ENCODE peak calls at places on chromosomes 2 and 18, in five cellular contexts. One of them, this sample, is unnamed.

GRCh38 chr18:25223899-25224607 is 127.9 kb downstream of the ZNF521 start:
- DNase-seq in A549: no peak
- DNase-seq in BJ: no peak
- DNase-seq in ovary: no peak
- DNase-seq in activated gamma-delta T cell treated with Interleukin-2 at 50 U/mL for 16 hours: no peak
- DNase-seq in this sample: no peak

GRCh38 chr2:235055891-235056516 is 104.2 kb downstream of the SH3BP4 start:
- DNase-seq in ovary: no peak
- DNase-seq in BJ: no peak
- DNase-seq in activated gamma-delta T cell treated with Interleukin-2 at 50 U/mL for 16 hours: no peak
- DNase-seq in A549: peak
- DNase-seq in this sample: no peak

GRCh38 chr2:189628817-189629552 is 32.3 kb upstream of the ASNSD1 start:
- DNase-seq in activated gamma-delta T cell treated with Interleukin-2 at 50 U/mL for 16 hours: no peak
- DNase-seq in ovary: no peak
- DNase-seq in A549: no peak
- DNase-seq in BJ: no peak
- DNase-seq in this sample: no peak

GRCh38 chr2:98911376-98912154 is 24.5 kb downstream of the CRACDL start:
- DNase-seq in activated gamma-delta T cell treated with Interleukin-2 at 50 U/mL for 16 hours: no peak
- DNase-seq in A549: no peak
- DNase-seq in BJ: no peak
- DNase-seq in ovary: no peak
- DNase-seq in this sample: no peak

GRCh38 chr2:207042841-207043240 is 103.5 kb downstream of the CPO start:
- DNase-seq in activated gamma-delta T cell treated with Interleukin-2 at 50 U/mL for 16 hours: no peak
- DNase-seq in ovary: no peak
- DNase-seq in BJ: no peak
- DNase-seq in A549: no peak
- DNase-seq in this sample: no peak

GRCh38 chr2:129904532-129905446 is 74.7 kb upstream of the RAB6C start:
- DNase-seq in A549: no peak
- DNase-seq in ovary: no peak
- DNase-seq in BJ: no peak
- DNase-seq in activated gamma-delta T cell treated with Interleukin-2 at 50 U/mL for 16 hours: no peak
- DNase-seq in this sample: no peak

GRCh38 chr18:45851196-45851925 is 25.9 kb downstream of the SIGLEC15 start:
- DNase-seq in A549: no peak
- DNase-seq in BJ: no peak
- DNase-seq in ovary: no peak
- DNase-seq in activated gamma-delta T cell treated with Interleukin-2 at 50 U/mL for 16 hours: no peak
- DNase-seq in this sample: no peak

GRCh38 chr2:130798472-130799221 is 38.1 kb upstream of the ARHGEF4 start:
- DNase-seq in BJ: no peak
- DNase-seq in ovary: peak
- DNase-seq in A549: no peak
- DNase-seq in activated gamma-delta T cell treated with Interleukin-2 at 50 U/mL for 16 hours: no peak
- DNase-seq in this sample: no peak

GRCh38 chr2:3447789-3448317 is 68.4 kb downstream of the TRAPPC12 start:
- DNase-seq in activated gamma-delta T cell treated with Interleukin-2 at 50 U/mL for 16 hours: no peak
- DNase-seq in ovary: no peak
- DNase-seq in BJ: no peak
- DNase-seq in A549: no peak
- DNase-seq in this sample: no peak

GRCh38 chr2:35081001-35081628 is 1274.5 kb upstream of the CRIM1 start:
- DNase-seq in BJ: no peak
- DNase-seq in ovary: no peak
- DNase-seq in activated gamma-delta T cell treated with Interleukin-2 at 50 U/mL for 16 hours: no peak
- DNase-seq in A549: peak
- DNase-seq in this sample: no peak

GRCh38 chr2:96945011-96945410 is 41.4 kb downstream of the FAM178B start:
- DNase-seq in ovary: no peak
- DNase-seq in activated gamma-delta T cell treated with Interleukin-2 at 50 U/mL for 16 hours: no peak
- DNase-seq in BJ: no peak
- DNase-seq in A549: no peak
- DNase-seq in this sample: no peak

GRCh38 chr18:8045160-8045885 is 478.2 kb downstream of the PTPRM start:
- DNase-seq in BJ: no peak
- DNase-seq in A549: no peak
- DNase-seq in ovary: no peak
- DNase-seq in activated gamma-delta T cell treated with Interleukin-2 at 50 U/mL for 16 hours: no peak
- DNase-seq in this sample: no peak

GRCh38 chr2:145789636-145790035 is 1269.7 kb upstream of the ZEB2 start:
- DNase-seq in BJ: no peak
- DNase-seq in A549: no peak
- DNase-seq in ovary: no peak
- DNase-seq in activated gamma-delta T cell treated with Interleukin-2 at 50 U/mL for 16 hours: no peak
- DNase-seq in this sample: no peak

GRCh38 chr2:120798569-120799215 is 63.0 kb downstream of the GLI2 start:
- DNase-seq in BJ: no peak
- DNase-seq in activated gamma-delta T cell treated with Interleukin-2 at 50 U/mL for 16 hours: no peak
- DNase-seq in A549: no peak
- DNase-seq in ovary: no peak
- DNase-seq in this sample: no peak

GRCh38 chr2:107717666-107718065 is 109.0 kb upstream of the RGPD4 start:
- DNase-seq in ovary: no peak
- DNase-seq in BJ: no peak
- DNase-seq in activated gamma-delta T cell treated with Interleukin-2 at 50 U/mL for 16 hours: no peak
- DNase-seq in A549: no peak
- DNase-seq in this sample: no peak

GRCh38 chr2:231181848-231182247 is 16.6 kb upstream of the ARMC9 start:
- DNase-seq in A549: peak
- DNase-seq in BJ: no peak
- DNase-seq in ovary: no peak
- DNase-seq in activated gamma-delta T cell treated with Interleukin-2 at 50 U/mL for 16 hours: no peak
- DNase-seq in this sample: peak

GRCh38 chr2:144376926-144377325 is 143.0 kb downstream of the ZEB2 start:
- DNase-seq in activated gamma-delta T cell treated with Interleukin-2 at 50 U/mL for 16 hours: no peak
- DNase-seq in ovary: no peak
- DNase-seq in BJ: no peak
- DNase-seq in A549: no peak
- DNase-seq in this sample: no peak

GRCh38 chr18:2994603-2995432 is 18.1 kb downstream of the LPIN2 start:
- DNase-seq in BJ: no peak
- DNase-seq in activated gamma-delta T cell treated with Interleukin-2 at 50 U/mL for 16 hours: peak
- DNase-seq in ovary: no peak
- DNase-seq in A549: no peak
- DNase-seq in this sample: peak

GRCh38 chr2:163794635-163795034 is 58.8 kb upstream of the FIGN start:
- DNase-seq in A549: no peak
- DNase-seq in activated gamma-delta T cell treated with Interleukin-2 at 50 U/mL for 16 hours: no peak
- DNase-seq in ovary: no peak
- DNase-seq in BJ: no peak
- DNase-seq in this sample: no peak

GRCh38 chr2:235494716-235495372 is 1.0 kb downstream of the AGAP1 start:
- DNase-seq in ovary: peak
- DNase-seq in activated gamma-delta T cell treated with Interleukin-2 at 50 U/mL for 16 hours: no peak
- DNase-seq in BJ: no peak
- DNase-seq in A549: no peak
- DNase-seq in this sample: no peak

GRCh38 chr2:170554278-170554955 is 160.7 kb upstream of the SP5 start:
- DNase-seq in activated gamma-delta T cell treated with Interleukin-2 at 50 U/mL for 16 hours: no peak
- DNase-seq in BJ: no peak
- DNase-seq in A549: no peak
- DNase-seq in ovary: no peak
- DNase-seq in this sample: no peak

GRCh38 chr18:44453505-44453904 is 227.2 kb upstream of the SETBP1 start:
- DNase-seq in ovary: no peak
- DNase-seq in BJ: peak
- DNase-seq in A549: no peak
- DNase-seq in activated gamma-delta T cell treated with Interleukin-2 at 50 U/mL for 16 hours: no peak
- DNase-seq in this sample: no peak

GRCh38 chr2:69450735-69451416 is 13.6 kb upstream of the NFU1 start:
- DNase-seq in BJ: no peak
- DNase-seq in A549: no peak
- DNase-seq in ovary: no peak
- DNase-seq in activated gamma-delta T cell treated with Interleukin-2 at 50 U/mL for 16 hours: no peak
- DNase-seq in this sample: no peak

GRCh38 chr2:106759962-106760361 is 126.0 kb downstream of the ST6GAL2 start:
- DNase-seq in A549: no peak
- DNase-seq in BJ: no peak
- DNase-seq in activated gamma-delta T cell treated with Interleukin-2 at 50 U/mL for 16 hours: no peak
- DNase-seq in ovary: no peak
- DNase-seq in this sample: no peak

GRCh38 chr18:623760-624620 is 27.2 kb downstream of the CLUL1 start:
- DNase-seq in A549: peak
- DNase-seq in ovary: peak
- DNase-seq in BJ: no peak
- DNase-seq in activated gamma-delta T cell treated with Interleukin-2 at 50 U/mL for 16 hours: peak
- DNase-seq in this sample: peak

This sample was measured in GM10248.